ENCODE peak calls at places on chromosomes 16 and 17, in six cellular contexts. D, J, X, Q, I and V are unnamed samples.

GRCh38 chr16:3681206-3681605 is 26.7 kb downstream of the DNASE1 start:
- DNase-seq in D (no peak), J (no peak), X (no peak), Q (no peak), I (no peak), V (no peak)

GRCh38 chr17:2782030-2782429 is 14.2 kb upstream of the RAP1GAP2 start:
- DNase-seq in D (no peak), J (no peak), X (peak; percentile 61), Q (no peak), I (no peak), V (peak; percentile 28)

GRCh38 chr17:13702266-13702665 is 100.5 kb upstream of the HS3ST3A1 start:
- DNase-seq in D (no peak), J (no peak), X (peak; percentile 52), Q (no peak), I (peak; percentile 64), V (no peak)

GRCh38 chr17:57870283-57870635 is 20.4 kb upstream of the MRPS23 start:
- DNase-seq in D (no peak), J (no peak), X (peak; percentile 61), Q (no peak), I (no peak), V (peak; percentile 16)

GRCh38 chr17:82751171-82751570 is 694 bp upstream of the TBCD start:
- DNase-seq in D (no peak), J (no peak), X (no peak), Q (peak; percentile 69), I (no peak), V (no peak)

GRCh38 chr17:65184235-65184959 is 47.2 kb downstream of the RGS9 start:
- DNase-seq in D (no peak), J (no peak), X (no peak), Q (no peak), I (no peak), V (no peak)

GRCh38 chr17:65099941-65100315 is 37.2 kb upstream of the RGS9 start:
- DNase-seq in D (peak; percentile 80), J (peak; percentile 55), X (peak; percentile 60), Q (peak; percentile 68), I (no peak), V (peak; percentile 42)

GRCh38 chr17:29722411-29723198 is 99.9 kb upstream of the CORO6 start:
- DNase-seq in D (no peak), J (peak; percentile 95), X (peak; percentile 73), Q (no peak), I (no peak), V (no peak)

GRCh38 chr17:44906010-44906646 is 6.9 kb upstream of the EFTUD2 start:
- DNase-seq in D (peak; percentile 42), J (no peak), X (peak; percentile 96), Q (no peak), I (peak; percentile 88), V (peak; percentile 30)

GRCh38 chr16:85400305-85401205 is 212.6 kb upstream of the GSE1 start:
- DNase-seq in D (no peak), J (no peak), X (no peak), Q (peak; percentile 28), I (no peak), V (no peak)

GRCh38 chr16:53781023-53781605 is 77.2 kb downstream of the FTO start:
- DNase-seq in D (no peak), J (no peak), X (peak; percentile 67), Q (no peak), I (no peak), V (no peak)

GRCh38 chr16:30054959-30055553 is 10.5 kb upstream of the ALDOA start:
- DNase-seq in D (no peak), J (peak; percentile 63), X (no peak), Q (peak; percentile 69), I (no peak), V (peak; percentile 90)

GRCh38 chr17:8120520-8121443 is 2.5 kb upstream of the ALOXE3 start:
- DNase-seq in D (peak; percentile 88), J (peak; percentile 81), X (peak; percentile 69), Q (peak; percentile 84), I (no peak), V (peak; percentile 87)

GRCh38 chr16:5905935-5906334 is 808.3 kb upstream of the EEF2KMT start:
- DNase-seq in D (no peak), J (no peak), X (no peak), Q (no peak), I (no peak), V (no peak)

GRCh38 chr17:22409160-22409751 is 716.9 kb downstream of the KCNJ18 start:
- DNase-seq in D (no peak), J (no peak), X (no peak), Q (peak; percentile 43), I (no peak), V (no peak)

GRCh38 chr17:383771-384621 is 31.4 kb upstream of the RPH3AL start:
- DNase-seq in D (no peak), J (no peak), X (no peak), Q (no peak), I (no peak), V (peak; percentile 66)

GRCh38 chr17:60792250-60792898 is 114.7 kb downstream of the BCAS3 start:
- DNase-seq in D (no peak), J (no peak), X (no peak), Q (no peak), I (no peak), V (no peak)

GRCh38 chr17:62931101-62931500 is 34.9 kb upstream of the TANC2 start:
- DNase-seq in D (no peak), J (no peak), X (peak; percentile 20), Q (no peak), I (no peak), V (no peak)

GRCh38 chr16:2854700-2855309 is 3.2 kb downstream of the PRSS22 start:
- DNase-seq in D (no peak), J (peak; percentile 14), X (no peak), Q (no peak), I (no peak), V (peak; percentile 79)

GRCh38 chr16:87387942-87388817 is 4.0 kb upstream of the MAP1LC3B start:
- DNase-seq in D (peak; percentile 100), J (peak; percentile 97), X (peak; percentile 99), Q (peak; percentile 92), I (peak; percentile 99), V (peak; percentile 97)
- H3K4me3 ChIP-seq in D (no peak overlapping the region), J (peak overlapping the region; percentile 51), X (peak overlapping the region; percentile 20), Q (no peak overlapping the region), I (no peak overlapping the region), V (peak overlapping the region; percentile 21)

GRCh38 chr17:78127240-78127887 is 1.2 kb downstream of the TMC6 start:
- DNase-seq in D (no peak), J (peak; percentile 89), X (no peak), Q (peak; percentile 91), I (no peak), V (peak; percentile 77)

GRCh38 chr17:78127888-78128615 is 503 bp downstream of the TMC6 start:
- DNase-seq in D (no peak), J (peak; percentile 40), X (no peak), Q (peak; percentile 77), I (no peak), V (peak; percentile 96)

GRCh38 chr17:78125976-78126894 is 2.3 kb downstream of the TMC6 start:
- DNase-seq in D (no peak), J (peak; percentile 35), X (no peak), Q (no peak), I (no peak), V (peak; percentile 61)

GRCh38 chr17:78125138-78125913 is 3.2 kb downstream of the TMC6 start:
- DNase-seq in D (no peak), J (peak; percentile 70), X (no peak), Q (peak; percentile 62), I (no peak), V (no peak)

GRCh38 chr17:78126895-78127239 is 1.7 kb downstream of the TMC6 start:
- DNase-seq in D (no peak), J (no peak), X (no peak), Q (no peak), I (no peak), V (peak; percentile 52)
- H3K4me3 ChIP-seq in D (peak overlapping the region; percentile 92), J (peak overlapping the region; percentile 81), X (no peak overlapping the region), Q (no peak overlapping the region), I (no peak overlapping the region), V (peak overlapping the region; percentile 75)

GRCh38 chr17:40346061-40346767 is 18.3 kb downstream of the GJD3 start:
- DNase-seq in D (no peak), J (no peak), X (no peak), Q (no peak), I (no peak), V (peak; percentile 76)
- H3K4me3 ChIP-seq in D (no peak overlapping the region), J (no peak overlapping the region), X (peak overlapping the region; percentile 82), Q (no peak overlapping the region), I (peak overlapping the region; percentile 47), V (peak overlapping the region; percentile 49)

GRCh38 chr16:56330476-56330875 is 94.9 kb downstream of the AMFR start:
- DNase-seq in D (no peak), J (no peak), X (no peak), Q (no peak), I (no peak), V (no peak)

GRCh38 chr16:56331399-56331798 is 93.9 kb downstream of the AMFR start:
- DNase-seq in D (no peak), J (no peak), X (no peak), Q (no peak), I (no peak), V (no peak)

GRCh38 chr16:56328276-56329022 is 96.9 kb downstream of the AMFR start:
- DNase-seq in D (no peak), J (no peak), X (no peak), Q (no peak), I (no peak), V (no peak)

GRCh38 chr16:56327929-56328258 is 97.5 kb downstream of the AMFR start:
- DNase-seq in D (no peak), J (no peak), X (no peak), Q (no peak), I (no peak), V (no peak)

GRCh38 chr16:56329887-56330286 is 95.5 kb downstream of the AMFR start:
- DNase-seq in D (no peak), J (no peak), X (no peak), Q (no peak), I (no peak), V (no peak)
- H3K4me3 ChIP-seq in D (no peak overlapping the region), J (no peak overlapping the region), X (no peak overlapping the region), Q (no peak overlapping the region), I (no peak overlapping the region), V (no peak overlapping the region)

DNA sequence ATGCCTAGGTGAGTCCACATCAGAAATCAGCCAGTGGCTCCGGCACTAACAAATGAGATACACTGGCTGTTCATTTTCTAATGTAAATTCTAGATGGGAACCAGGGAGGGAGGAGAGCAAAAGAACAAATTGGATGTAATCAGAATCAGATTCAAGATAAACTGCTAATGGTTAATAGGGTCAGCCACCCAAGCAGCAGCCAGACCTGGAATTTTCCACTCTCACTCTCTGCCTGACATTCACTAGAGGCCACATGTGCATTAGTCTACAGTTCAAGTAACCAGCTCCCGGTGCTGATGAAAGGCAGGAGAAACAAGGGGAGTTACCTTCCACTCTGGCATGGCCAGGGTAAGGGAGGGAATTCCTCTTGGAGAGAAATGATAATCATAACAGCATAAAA is 597.7 kb downstream of the TOX3 start:
- DNase-seq in D (no peak), J (no peak), X (no peak), Q (no peak), I (no peak), V (no peak)
- H3K4me3 ChIP-seq in D (no peak overlapping the region), J (no peak overlapping the region), X (no peak overlapping the region), Q (no peak overlapping the region), I (no peak overlapping the region), V (no peak overlapping the region)